ENCODE peak calls at places on chromosomes 3 and 15, in five cellular contexts. L, J, O, R and F are unnamed samples.

GRCh38 chr3:104437131-104437750 is 929.5 kb upstream of the ALCAM start:
- DNase-seq in O (no peak), L (no peak), R (no peak), J (no peak), F (peak)

GRCh38 chr3:50953825-50954224 is 279.1 kb downstream of the DOCK3 start:
- DNase-seq in L (no peak), O (no peak), J (no peak), R (no peak), F (no peak)

GRCh38 chr3:94928921-94929320 is 866.1 kb downstream of the NSUN3 start:
- DNase-seq in J (no peak), L (no peak), O (no peak), R (no peak), F (peak)

GRCh38 chr3:18444597-18445420 is 19.7 kb upstream of the SATB1 start:
- DNase-seq in J (peak), O (peak), L (peak), R (peak), F (peak)

GRCh38 chr3:174821477-174821876 is 37.7 kb upstream of the NAALADL2 start:
- DNase-seq in R (no peak), J (no peak), L (no peak), O (no peak), F (no peak)

GRCh38 chr3:101850327-101851048 is 1.2 kb downstream of the NFKBIZ start:
- DNase-seq in O (no peak), J (no peak), L (peak), R (peak), F (no peak)

GRCh38 chr15:47404877-47405276 is 312.4 kb upstream of the SEMA6D start:
- DNase-seq in J (no peak), L (no peak), O (no peak), R (no peak), F (no peak)

GRCh38 chr15:89809093-89809786 is 5.4 kb downstream of the ANPEP start:
- DNase-seq in L (no peak), O (peak), J (peak), R (no peak), F (no peak)

GRCh38 chr3:120907659-120908029 is 361 bp upstream of the STXBP5L start:
- DNase-seq in L (no peak), R (no peak), O (no peak), J (no peak), F (no peak)

GRCh38 chr15:99343836-99344551 is 92.7 kb downstream of the LRRC28 start:
- DNase-seq in O (no peak), L (peak), J (no peak), R (peak), F (no peak)

GRCh38 chr3:134033315-134033996 is 3.7 kb upstream of the SLCO2A1 start:
- DNase-seq in J (no peak), O (no peak), R (no peak), L (no peak), F (no peak)

GRCh38 chr15:85141601-85142185 is 160.0 kb downstream of the PDE8A start:
- DNase-seq in L (no peak), J (no peak), O (no peak), R (no peak), F (peak)

GRCh38 chr3:181868576-181868975 is 156.9 kb downstream of the SOX2 start:
- DNase-seq in R (no peak), O (no peak), J (no peak), L (no peak), F (no peak)

GRCh38 chr3:140276698-140277097 is 341.7 kb downstream of the CLSTN2 start:
- DNase-seq in O (no peak), L (no peak), J (no peak), R (no peak), F (peak)

GRCh38 chr3:71425491-71426071 is 157.9 kb downstream of the FOXP1 start:
- DNase-seq in L (no peak), J (no peak), O (no peak), R (no peak), F (peak)

GRCh38 chr3:102060814-102061213 is 211.5 kb downstream of the NFKBIZ start:
- DNase-seq in O (no peak), R (no peak), L (no peak), J (no peak), F (peak)

GRCh38 chr15:51736646-51737537 is 563 bp downstream of the LYSMD2 start:
- DNase-seq in O (peak), L (peak), J (peak), R (peak), F (peak)

GRCh38 chr3:1007890-1008289 is 84.9 kb upstream of the CNTN6 start:
- DNase-seq in O (no peak), L (no peak), R (no peak), J (no peak), F (peak)

DNA sequence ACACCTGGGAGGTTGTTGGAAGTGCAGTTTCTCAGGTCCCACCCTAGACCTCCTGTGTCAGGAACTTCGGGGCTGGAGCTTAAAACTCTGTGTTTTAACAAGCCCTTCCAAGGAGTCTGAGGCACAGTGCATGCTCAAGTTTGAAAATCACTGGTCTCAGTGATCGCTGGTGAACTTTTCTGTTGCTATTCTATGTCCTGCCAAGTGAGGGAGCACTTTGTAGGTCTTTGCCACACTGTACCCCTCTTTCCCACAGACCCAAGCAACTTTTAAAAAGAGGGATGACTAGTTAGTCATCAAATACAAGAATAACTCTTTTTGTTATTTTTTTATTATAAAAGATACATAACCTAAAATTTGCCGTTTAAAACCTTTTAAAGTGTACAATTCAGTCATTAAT is 133.7 kb downstream of the AGBL1 start:
- DNase-seq in R (no peak), J (no peak), O (no peak), L (no peak), F (no peak)
- TF ChIP-seq CTCF in R (no peak), J (no peak), O (no peak), L (no peak), F (no peak)

DNA sequence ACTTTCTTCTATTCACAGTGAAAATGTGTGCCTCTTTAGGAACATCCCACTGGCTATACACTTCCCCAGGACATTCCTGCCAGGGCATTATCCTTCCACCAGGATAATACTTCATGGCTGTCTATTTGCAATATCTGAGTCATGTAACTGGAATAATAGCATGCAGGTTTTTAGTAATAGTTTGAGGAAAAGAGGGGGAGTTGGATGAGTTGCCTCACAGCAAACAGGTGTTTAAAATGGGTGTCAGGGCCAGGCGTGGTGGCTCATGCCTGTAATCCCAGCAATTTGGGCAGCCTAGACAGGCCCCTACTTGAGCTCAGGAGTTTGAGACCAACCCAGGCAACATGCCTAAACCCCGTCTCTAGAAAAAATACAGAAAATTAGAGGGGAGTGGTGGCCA is 585.9 kb downstream of the DIPK2A start:
- DNase-seq in J (no peak), O (no peak), R (no peak), L (no peak), F (peak)
- H3K4me3 ChIP-seq in J (no peak), O (no peak), R (no peak), L (no peak), F (no peak)

GRCh38 chr15:73937313-73937695 is 11.0 kb downstream of the LOXL1 start:
- DNase-seq in O (no peak), J (no peak), R (no peak), L (no peak), F (no peak)

GRCh38 chr15:73936588-73937312 is 10.5 kb downstream of the LOXL1 start:
- DNase-seq in J (no peak), O (no peak), L (no peak), R (no peak), F (no peak)

GRCh38 chr15:73937726-73938125 is 11.5 kb downstream of the LOXL1 start:
- DNase-seq in R (no peak), O (no peak), L (no peak), J (no peak), F (no peak)

GRCh38 chr15:73935547-73935946 is 9.3 kb downstream of the LOXL1 start:
- DNase-seq in O (no peak), L (no peak), J (no peak), R (no peak), F (peak)

GRCh38 chr15:73936181-73936580 is 9.9 kb downstream of the LOXL1 start:
- DNase-seq in O (no peak), J (no peak), R (no peak), L (no peak), F (peak)
- TF ChIP-seq CTCF in O (no peak), J (no peak), R (no peak), L (no peak), F (peak)

GRCh38 chr3:38001456-38002081 is 11.0 kb downstream of the VILL start:
- DNase-seq in J (peak), O (peak), L (no peak), R (no peak), F (no peak)
- H3K4me3 ChIP-seq in J (no peak), O (no peak), L (no peak), R (no peak), F (no peak)

GRCh38 chr3:163935411-163935810 is 1142.9 kb downstream of the SI start:
- DNase-seq in J (no peak), L (no peak), R (no peak), O (no peak), F (no peak)
- TF ChIP-seq CTCF in J (no peak), L (no peak), R (no peak), O (no peak), F (no peak)

GRCh38 chr3:32472716-32473115 is 29.9 kb downstream of the CMTM6 start:
- DNase-seq in R (no peak), J (no peak), L (no peak), O (no peak), F (no peak)

GRCh38 chr3:32470362-32470761 is 32.3 kb downstream of the CMTM6 start:
- DNase-seq in O (no peak), J (no peak), R (no peak), L (no peak), F (no peak)

GRCh38 chr3:32469151-32469874 is 33.3 kb downstream of the CMTM6 start:
- DNase-seq in J (no peak), O (no peak), R (no peak), L (no peak), F (peak)

GRCh38 chr3:32467333-32468070 is 35.1 kb downstream of the CMTM6 start:
- DNase-seq in L (peak), O (peak), R (peak), J (peak), F (peak)
- H3K4me3 ChIP-seq in L (peak), O (peak), R (peak), J (no peak), F (peak)